ENCODE peak calls at places on chromosomes 16 and 17, in five cellular contexts. U is mammary epithelial cell, V is heart right ventricle, O is Panc1, I is mesendoderm. J is an unnamed sample. For H3K27me3, the result is how much of the 10 kb centered on the place peaks cover.

GRCh38 chr17:68085751-68086445 is 50.4 kb downstream of the KPNA2 start:
- DNase-seq in U (no peak), V (no peak), O (no peak), I (peak), J (no peak)

GRCh38 chr16:77660311-77660710 is 62.0 kb upstream of the NUDT7 start:
- DNase-seq in U (peak), V (no peak), O (no peak), I (peak), J (no peak)

GRCh38 chr17:70076189-70076588 is 1.2 kb downstream of the KCNJ16 start:
- DNase-seq in U (no peak), V (no peak), O (no peak), I (no peak), J (no peak)

GRCh38 chr17:8900626-8901585 is 33.4 kb upstream of the PIK3R6 start:
- DNase-seq in U (no peak), V (no peak), O (no peak), I (peak), J (no peak)

GRCh38 chr17:76092526-76093413 is 10.8 kb downstream of the EXOC7 start:
- DNase-seq in U (no peak), V (no peak), O (no peak), I (no peak), J (no peak)

GRCh38 chr16:22372882-22373661 is 1.3 kb downstream of the CDR2 start:
- DNase-seq in U (no peak), V (no peak), O (no peak), I (no peak), J (no peak)

GRCh38 chr17:78678220-78678554 is 101.0 kb upstream of the DNAH17 start:
- DNase-seq in U (no peak), V (no peak), O (no peak), I (no peak), J (no peak)

GRCh38 chr17:77266213-77266612 is 125.4 kb downstream of the SEC14L1 start:
- DNase-seq in U (no peak), V (no peak), O (no peak), I (peak), J (no peak)

GRCh38 chr16:50160495-50161164 is 7.5 kb downstream of the TENT4B start:
- DNase-seq in U (no peak), V (no peak), O (no peak), I (no peak), J (no peak)

GRCh38 chr16:4208529-4208835 is 33.4 kb downstream of the SRL start:
- DNase-seq in U (no peak), V (no peak), O (no peak), I (no peak), J (no peak)

GRCh38 chr17:77555110-77555509 is 403.4 kb upstream of the TNRC6C start:
- DNase-seq in U (no peak), V (no peak), O (no peak), I (no peak), J (no peak)

GRCh38 chr17:40075216-40076100 is 12.7 kb downstream of the THRA start:
- DNase-seq in U (peak), V (peak), O (no peak), I (peak), J (peak)

GRCh38 chr17:38731526-38732294 is 1.6 kb downstream of the CISD3 start:
- DNase-seq in U (no peak), V (no peak), O (no peak), I (no peak), J (no peak)

GRCh38 chr17:6761817-6762216 is 6.0 kb downstream of the XAF1 start:
- DNase-seq in U (no peak), V (no peak), O (no peak), I (no peak), J (no peak)
- H3K27me3 ChIP-seq in U (under half), V (under half), O (under half), I (under half), J (under half)

DNA sequence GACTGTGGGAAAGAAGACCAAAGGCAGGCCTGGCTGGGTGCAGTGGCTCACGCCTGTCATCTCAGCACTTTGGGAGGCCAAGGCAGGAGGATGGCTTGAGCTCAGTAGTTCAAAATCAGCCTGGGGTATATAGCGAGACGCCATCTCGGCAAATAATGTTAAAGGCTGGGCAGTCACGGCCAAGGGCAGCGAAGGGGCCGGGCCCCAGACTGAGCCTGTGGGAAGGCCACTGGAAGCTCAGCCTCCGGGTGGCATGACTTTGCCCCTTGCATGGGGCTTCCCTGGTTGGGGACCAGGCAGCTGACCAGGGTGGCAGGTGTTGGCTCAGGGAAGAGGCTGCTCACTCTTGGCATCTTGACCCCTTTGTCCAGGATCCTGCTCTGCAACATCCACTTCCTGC is 14.0 kb upstream of the CD300LD start:
- DNase-seq in U (no peak), V (no peak), O (no peak), I (no peak), J (no peak)
- H3K27me3 ChIP-seq in U (under half), V (under half), O (under half), I (under half), J (under half)

DNA sequence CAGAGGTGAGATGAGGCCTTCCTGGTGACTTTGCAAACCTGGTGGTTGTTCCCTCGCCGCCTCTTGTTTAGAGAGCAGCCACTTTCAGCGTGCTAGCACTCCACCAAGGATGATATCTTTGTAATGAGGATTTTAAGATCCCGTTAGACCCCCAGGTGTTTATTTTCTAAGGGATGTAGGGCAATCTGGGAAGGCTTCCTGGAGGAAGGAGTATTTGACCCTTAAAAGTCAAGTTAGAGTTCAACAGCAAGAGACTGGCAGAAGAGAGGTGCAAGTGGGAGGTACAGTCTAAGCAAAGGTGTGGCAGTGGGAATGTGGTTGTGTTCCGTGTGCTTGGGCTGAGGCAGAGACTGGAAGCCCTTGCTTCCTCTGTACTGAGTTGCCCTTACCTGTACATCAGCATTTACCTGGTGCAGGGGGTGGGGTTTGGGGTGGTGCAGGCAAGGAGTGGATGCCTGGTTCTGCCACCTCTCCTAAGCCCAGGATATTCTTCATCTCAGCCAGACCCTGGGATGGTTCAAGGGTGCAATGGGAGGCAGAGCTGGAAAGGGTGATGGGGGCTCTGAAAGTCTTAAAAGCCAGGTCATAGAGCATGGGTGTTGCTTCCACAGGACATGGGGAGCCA is 83.6 kb downstream of the SDR42E1 start:
- DNase-seq in U (no peak), V (no peak), O (no peak), I (no peak), J (no peak)
- H3K27me3 ChIP-seq in U (under half), V (under half), O (under half), I (under half), J (under half)

DNA sequence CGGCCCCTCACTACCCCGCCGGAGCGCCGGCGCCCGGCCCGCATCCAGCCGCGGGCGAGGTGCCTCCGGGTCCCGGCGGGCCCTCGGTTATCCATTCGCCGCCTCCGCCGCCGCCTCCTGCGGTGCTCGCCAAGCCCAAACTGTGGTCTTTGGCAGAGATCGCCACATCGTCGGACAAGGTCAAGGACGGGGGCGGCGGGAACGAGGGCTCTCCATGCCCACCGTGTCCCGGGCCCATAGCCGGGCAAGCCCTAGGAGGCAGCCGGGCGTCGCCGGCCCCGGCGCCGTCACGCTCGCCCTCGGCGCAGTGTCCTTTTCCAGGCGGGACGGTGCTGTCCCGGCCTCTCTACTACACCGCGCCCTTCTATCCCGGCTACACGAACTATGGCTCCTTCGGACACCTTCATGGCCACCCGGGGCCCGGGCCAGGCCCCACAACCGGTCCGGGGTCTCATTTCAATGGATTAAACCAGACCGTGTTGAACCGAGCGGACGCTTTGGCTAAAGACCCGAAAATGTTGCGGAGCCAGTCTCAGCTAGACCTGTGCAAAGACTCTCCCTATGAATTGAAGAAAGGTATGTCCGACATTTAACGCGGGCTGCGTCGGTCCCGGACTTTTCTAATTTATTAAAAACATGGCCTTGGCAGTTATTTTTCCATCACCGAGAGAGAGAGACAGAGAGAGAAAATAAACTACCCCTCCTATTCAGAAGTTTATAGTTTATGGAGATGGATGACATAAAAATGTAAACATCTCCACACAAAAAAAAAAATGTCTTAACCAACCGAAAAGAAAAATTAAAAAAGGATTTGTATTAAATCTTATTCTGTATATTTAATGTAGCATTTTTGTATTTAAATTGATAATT is 2.9 kb downstream of the IRX5 start:
- DNase-seq in U (peak), V (no peak), O (no peak), I (peak), J (no peak)
- H3K27me3 ChIP-seq in U (under half), V (half or more), O (under half), I (half or more), J (under half)